ENCODE peak calls at places on chromosomes 11 and 22, in seven cellular contexts. I is left ventricle myocardium inferior, G is A549, T is epithelial cell of esophagus, C is AG04449, H is tibial artery, O is BJ. V is an unnamed sample.
A peak's percentile ranks its signal among the peaks of the same experiment; 100 is the strongest.

GRCh38 chr22:38572065-38572464 is 2.1 kb upstream of the DMC1 start:
- DNase-seq in I (no peak), O (no peak), T (peak; percentile 66), H (no peak), C (no peak), G (peak; percentile 18), V (no peak)

GRCh38 chr22:23784215-23784732 is 2.5 kb upstream of the SMARCB1 start:
- DNase-seq in T (no peak), O (no peak), H (no peak), C (no peak), G (no peak), I (no peak), V (no peak)

GRCh38 chr11:130008326-130008725 is 5.7 kb upstream of the PRDM10 start:
- DNase-seq in O (no peak), H (no peak), G (no peak), C (no peak), I (no peak), T (no peak), V (no peak)

GRCh38 chr11:74018331-74019005 is 9.6 kb upstream of the UCP3 start:
- DNase-seq in H (peak; percentile 96), G (no peak), O (no peak), I (peak; percentile 93), T (peak; percentile 64), C (no peak), V (no peak)

GRCh38 chr11:69975822-69976221 is 102.3 kb upstream of the ANO1 start:
- DNase-seq in O (no peak), I (no peak), G (no peak), H (no peak), C (no peak), T (no peak), V (no peak)

GRCh38 chr11:132284048-132284447 is 913.6 kb downstream of the NTM start:
- DNase-seq in O (no peak), H (no peak), T (no peak), I (no peak), G (no peak), C (no peak), V (no peak)

GRCh38 chr11:2135648-2136201 is 3.5 kb downstream of the IGF2 start:
- DNase-seq in O (no peak), H (no peak), G (no peak), C (no peak), T (no peak), I (peak; percentile 11), V (no peak)

GRCh38 chr11:82734120-82734479 is 436 bp upstream of the FAM181B start:
- DNase-seq in H (no peak), O (no peak), C (no peak), I (no peak), T (no peak), G (no peak), V (no peak)

GRCh38 chr11:15223318-15223717 is 108.6 kb downstream of the INSC start:
- DNase-seq in G (no peak), T (peak; percentile 34), H (no peak), O (no peak), I (no peak), C (no peak), V (peak; percentile 7)

GRCh38 chr11:82874646-82875523 is 25.3 kb downstream of the PRCP start:
- DNase-seq in C (no peak), G (no peak), I (no peak), T (no peak), O (no peak), H (no peak), V (no peak)

GRCh38 chr11:55942785-55943392 is 6.7 kb upstream of the OR5I1 start:
- DNase-seq in I (no peak), G (peak; percentile 3), C (no peak), O (no peak), H (no peak), T (peak; percentile 57), V (peak; percentile 2)

GRCh38 chr11:131980878-131981668 is 610.7 kb downstream of the NTM start:
- DNase-seq in H (no peak), I (no peak), T (no peak), O (no peak), G (no peak), C (no peak), V (no peak)

GRCh38 chr11:66818231-66818955 is 24.8 kb upstream of the RCE1 start:
- DNase-seq in T (no peak), O (no peak), G (no peak), H (no peak), C (no peak), I (no peak), V (no peak)

GRCh38 chr11:10602366-10602765 is 33.9 kb upstream of the LYVE1 start:
- DNase-seq in T (no peak), O (no peak), H (no peak), C (no peak), G (no peak), I (no peak), V (no peak)

GRCh38 chr22:29503811-29504372 is 23.9 kb downstream of the NEFH start:
- DNase-seq in C (peak; percentile 31), O (peak; percentile 30), G (no peak), H (peak; percentile 50), I (peak; percentile 49), T (peak; percentile 34), V (peak; percentile 37)

GRCh38 chr11:80146231-80146630 is 705.4 kb upstream of the TENM4 start:
- DNase-seq in O (no peak), H (no peak), C (no peak), G (no peak), I (no peak), T (peak; percentile 56), V (no peak)

GRCh38 chr11:132312161-132312560 is 941.7 kb downstream of the NTM start:
- DNase-seq in H (no peak), T (peak; percentile 95), I (no peak), C (no peak), G (no peak), O (no peak), V (no peak)

GRCh38 chr11:26916805-26917204 is 77.1 kb upstream of the FIBIN start:
- DNase-seq in O (no peak), H (no peak), C (no peak), I (no peak), T (no peak), G (no peak), V (no peak)

GRCh38 chr22:27731621-27732020 is 69.9 kb downstream of the MN1 start:
- DNase-seq in H (no peak), G (no peak), T (no peak), O (no peak), C (no peak), I (no peak), V (no peak)
- H3K4me3 ChIP-seq in H (no peak overlapping the region), G (no peak overlapping the region), T (no peak overlapping the region), O (no peak overlapping the region), C (no peak overlapping the region), I (no peak overlapping the region), V (no peak overlapping the region)

DNA sequence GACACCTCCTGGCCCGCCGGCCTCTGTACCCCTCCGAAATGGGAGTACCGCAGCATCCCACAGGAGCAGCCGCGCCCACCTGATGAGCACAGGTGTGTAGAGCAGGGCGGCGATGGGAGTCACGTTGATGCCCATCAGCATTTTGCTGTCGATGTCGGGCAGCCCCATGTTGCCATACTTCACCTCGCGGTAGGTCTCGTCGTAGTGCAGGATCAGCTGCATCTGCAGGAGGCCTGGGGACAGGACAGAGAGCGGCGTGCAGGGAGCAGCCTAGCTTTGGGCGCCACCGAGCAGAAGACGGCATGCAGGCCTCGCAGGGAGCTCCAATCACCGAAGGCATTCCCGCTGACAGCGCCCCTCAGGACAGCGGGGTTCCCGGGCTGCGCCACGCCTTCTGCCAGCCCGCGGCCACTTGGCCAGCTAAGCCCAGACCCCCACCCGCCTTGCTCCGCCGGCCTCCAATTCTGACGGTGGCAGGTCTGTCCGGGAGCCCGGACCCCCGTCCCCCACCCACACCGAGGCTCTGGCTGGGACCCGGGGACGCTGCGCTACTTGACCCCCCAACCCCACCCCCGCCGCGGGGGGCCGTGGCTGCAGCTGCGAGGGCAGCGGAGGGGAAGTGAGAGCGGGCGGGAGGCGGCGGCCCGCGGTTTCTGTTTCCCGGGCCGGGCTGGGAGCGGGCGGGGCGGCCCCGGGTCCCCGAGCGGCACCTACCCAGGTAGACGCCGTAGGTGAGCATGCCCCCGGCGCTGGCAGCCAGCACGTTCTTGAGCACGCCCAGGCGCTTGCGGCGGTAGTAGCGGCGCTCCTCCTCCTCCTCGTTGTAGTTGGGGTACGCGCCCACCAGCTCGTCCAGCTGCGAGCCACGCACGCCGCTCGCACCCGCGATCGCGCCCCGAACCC is 703 bp downstream of the UNC93B1 start:
- DNase-seq in T (peak; percentile 47), C (no peak), I (no peak), O (no peak), H (no peak), G (no peak), V (no peak)
- H3K4me3 ChIP-seq in T (peak overlapping the region; percentile 47), C (peak overlapping the region; percentile 69), I (peak overlapping the region; percentile 82), O (peak overlapping the region; percentile 71), H (peak overlapping the region; percentile 74), G (peak overlapping the region; percentile 97), V (peak overlapping the region; percentile 62)

GRCh38 chr11:126422446-126422845 is 67.0 kb downstream of the ST3GAL4 start:
- DNase-seq in C (no peak), T (no peak), I (no peak), G (no peak), H (no peak), O (no peak), V (no peak)

GRCh38 chr11:126419801-126420729 is 64.6 kb downstream of the ST3GAL4 start:
- DNase-seq in I (no peak), O (no peak), H (no peak), T (no peak), C (no peak), G (no peak), V (no peak)

GRCh38 chr11:126420730-126421083 is 65.2 kb downstream of the ST3GAL4 start:
- DNase-seq in G (no peak), T (no peak), I (no peak), O (no peak), C (no peak), H (no peak), V (no peak)

GRCh38 chr11:126423154-126423553 is 67.7 kb downstream of the ST3GAL4 start:
- DNase-seq in O (no peak), T (no peak), H (no peak), I (no peak), G (no peak), C (no peak), V (no peak)

GRCh38 chr11:126421243-126421642 is 65.8 kb downstream of the ST3GAL4 start:
- DNase-seq in I (no peak), C (no peak), H (no peak), T (no peak), O (no peak), G (no peak), V (no peak)
- H3K4me3 ChIP-seq in I (no peak overlapping the region), C (no peak overlapping the region), H (no peak overlapping the region), T (no peak overlapping the region), O (no peak overlapping the region), G (no peak overlapping the region), V (no peak overlapping the region)

GRCh38 chr22:37544955-37545702 is 15.2 kb upstream of the CDC42EP1 start:
- DNase-seq in I (peak; percentile 68), C (no peak), T (peak; percentile 90), O (no peak), G (peak; percentile 62), H (peak; percentile 69), V (no peak)

GRCh38 chr22:37538590-37539357 is 19.6 kb upstream of the CARD10 start:
- DNase-seq in T (peak; percentile 96), C (peak; percentile 47), G (peak; percentile 88), H (peak; percentile 91), I (peak; percentile 92), O (peak; percentile 45), V (peak; percentile 91)

GRCh38 chr22:37546436-37547248 is 13.6 kb upstream of the CDC42EP1 start:
- DNase-seq in C (no peak), G (no peak), H (peak; percentile 67), T (no peak), I (peak; percentile 78), O (no peak), V (no peak)

GRCh38 chr22:37545703-37546435 is 14.4 kb upstream of the CDC42EP1 start:
- DNase-seq in H (peak; percentile 94), T (peak; percentile 88), I (peak; percentile 94), O (peak; percentile 71), C (peak; percentile 47), G (peak; percentile 79), V (peak; percentile 79)

GRCh38 chr22:37542959-37543358 is 17.3 kb upstream of the CDC42EP1 start:
- DNase-seq in H (no peak), T (no peak), C (no peak), O (no peak), I (no peak), G (no peak), V (no peak)
- H3K4me3 ChIP-seq in H (no peak overlapping the region), T (no peak overlapping the region), C (no peak overlapping the region), O (no peak overlapping the region), I (no peak overlapping the region), G (no peak overlapping the region), V (no peak overlapping the region)

V was measured in HFF-Myc.